ENCODE peak calls at places on chromosomes 4 and X, in eight cellular contexts. G is upper lobe of right lung, S is AG04450, L is fibroblast of lung, T is thoracic aorta, V is lung, A is endodermal cell, I is tibial nerve. R is an unnamed sample.
A peak's percentile ranks its signal among the peaks of the same experiment; 100 is the strongest.

GRCh38 chrX:85243155-85243554 is 424 bp downstream of the SATL1 start:
- DNase-seq in T (no peak), V (no peak), A (no peak), I (no peak), S (no peak), L (peak; percentile 0), G (no peak), R (no peak)

GRCh38 chrX:108511721-108512120 is 72.1 kb downstream of the COL4A5 start:
- DNase-seq in V (no peak), I (no peak), L (peak; percentile 46), T (no peak), S (no peak), G (no peak), A (no peak), R (no peak)

GRCh38 chr4:71066737-71067716 is 73.6 kb downstream of the DCK start:
- DNase-seq in S (no peak), A (no peak), L (no peak), V (no peak), T (no peak), I (no peak), G (no peak), R (no peak)

GRCh38 chrX:625137-625691 is 5.4 kb upstream of the SHOX start:
- DNase-seq in G (no peak), V (no peak), A (peak; percentile 28), I (no peak), L (no peak), T (no peak), S (no peak), R (no peak)

GRCh38 chr4:8211229-8211628 is 12.1 kb downstream of the SH3TC1 start:
- DNase-seq in V (no peak), L (no peak), S (no peak), G (no peak), I (no peak), A (no peak), T (no peak), R (no peak)

GRCh38 chrX:70171636-70172035 is 5.6 kb upstream of the DGAT2L6 start:
- DNase-seq in T (no peak), G (no peak), L (no peak), I (no peak), V (no peak), A (no peak), S (no peak), R (no peak)

GRCh38 chr4:21451032-21451431 is 497.5 kb downstream of the KCNIP4 start:
- DNase-seq in G (no peak), A (no peak), S (no peak), I (no peak), T (no peak), L (peak; percentile 64), V (no peak), R (peak; percentile 76)

GRCh38 chr4:76334885-76335284 is 28.4 kb downstream of the STBD1 start:
- DNase-seq in A (no peak), L (no peak), G (no peak), I (no peak), V (no peak), S (no peak), T (no peak), R (no peak)

GRCh38 chr4:830776-831482 is 5.0 kb upstream of the CPLX1 start:
- DNase-seq in S (no peak), I (no peak), L (no peak), G (peak; percentile 51), V (no peak), A (peak; percentile 38), T (no peak), R (no peak)

GRCh38 chr4:145791988-145792387 is 112.0 kb downstream of the C4orf51 start:
- DNase-seq in A (no peak), G (no peak), S (no peak), L (no peak), I (no peak), T (no peak), V (no peak), R (no peak)

GRCh38 chr4:72383439-72383838 is 185.6 kb downstream of the ADAMTS3 start:
- DNase-seq in V (no peak), T (no peak), I (no peak), G (no peak), L (peak; percentile 51), A (no peak), S (no peak), R (no peak)

GRCh38 chrX:136115124-136115908 is 32.0 kb upstream of the FHL1 start:
- DNase-seq in V (no peak), I (no peak), T (no peak), A (no peak), L (peak; percentile 35), G (no peak), S (no peak), R (no peak)

GRCh38 chr4:155722816-155723499 is 35.9 kb upstream of the GUCY1B1 start:
- DNase-seq in L (peak; percentile 91), T (no peak), A (no peak), V (no peak), S (peak; percentile 50), G (no peak), I (no peak), R (no peak)

GRCh38 chr4:81453024-81453423 is 18.7 kb downstream of the RASGEF1B start:
- DNase-seq in G (no peak), T (no peak), L (no peak), V (no peak), I (no peak), A (peak; percentile 58), S (no peak), R (no peak)

GRCh38 chr4:87219648-87220093 is 747 bp downstream of the KLHL8 start:
- DNase-seq in L (no peak), G (peak; percentile 76), A (peak; percentile 77), V (peak; percentile 42), I (no peak), S (no peak), T (no peak), R (peak; percentile 47)

GRCh38 chrX:44042731-44043130 is 69.5 kb upstream of the NDP start:
- DNase-seq in S (no peak), L (peak; percentile 31), V (no peak), I (no peak), T (no peak), A (no peak), G (no peak), R (peak; percentile 4)

GRCh38 chr4:1855334-1856070 is 454 bp downstream of the LETM1 start:
- DNase-seq in V (peak; percentile 45), T (no peak), S (no peak), A (peak; percentile 59), G (peak; percentile 73), L (no peak), I (no peak), R (peak; percentile 22)
- H3K27ac ChIP-seq in V (peak overlapping the region; percentile 91), T (peak overlapping the region; percentile 79), S (peak overlapping the region; percentile 11), A (no peak overlapping the region), G (peak overlapping the region; percentile 85), L (peak overlapping the region; percentile 62), I (peak overlapping the region; percentile 85), R (peak overlapping the region; percentile 14)

DNA sequence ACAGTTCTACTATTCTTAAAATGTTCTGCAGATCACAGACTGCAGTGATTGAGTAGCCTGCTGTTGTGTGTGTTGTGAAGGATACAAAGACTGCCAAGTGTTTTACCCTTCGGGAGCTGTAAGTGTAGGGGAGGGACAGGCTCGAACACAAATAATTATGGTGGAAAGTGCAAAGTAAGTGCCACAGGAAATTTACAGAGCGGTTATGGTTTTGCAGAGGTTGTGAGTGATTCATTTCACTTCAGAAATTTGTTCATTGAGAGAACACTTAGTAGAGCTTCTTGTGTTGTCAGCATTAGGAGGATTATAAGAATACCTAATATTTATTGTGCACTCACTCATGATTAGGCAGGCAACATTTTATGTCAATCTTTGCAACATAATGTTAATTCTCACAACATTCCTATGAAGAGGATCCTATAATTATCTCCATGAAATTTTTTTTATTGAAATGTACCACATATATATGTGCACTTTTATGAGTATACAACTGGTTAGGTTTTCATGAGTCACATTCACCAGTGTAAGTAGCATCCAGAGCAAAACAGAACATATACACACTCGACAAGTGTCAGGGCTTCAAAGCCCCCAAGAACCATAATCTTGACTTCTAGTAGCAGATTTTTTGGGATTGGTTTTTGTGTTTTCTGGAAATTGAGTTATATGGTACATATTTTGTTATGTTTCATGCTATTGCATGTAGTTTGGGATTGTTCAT is 62.2 kb downstream of the ARHGAP10 start:
- DNase-seq in A (no peak), L (no peak), G (no peak), V (no peak), T (no peak), S (no peak), I (no peak), R (no peak)
- H3K4me3 ChIP-seq in A (no peak overlapping the region), L (no peak overlapping the region), G (no peak overlapping the region), V (no peak overlapping the region), T (no peak overlapping the region), S (no peak overlapping the region), I (no peak overlapping the region), R (no peak overlapping the region)

GRCh38 chrX:115952417-115953092 is 218.0 kb upstream of the AGTR2 start:
- DNase-seq in L (no peak), V (no peak), T (no peak), I (no peak), G (no peak), A (no peak), S (no peak), R (no peak)

GRCh38 chrX:115948018-115948923 is 222.3 kb upstream of the AGTR2 start:
- DNase-seq in I (no peak), S (no peak), L (no peak), A (peak; percentile 44), T (no peak), V (no peak), G (no peak), R (no peak)

GRCh38 chrX:115946059-115946458 is 224.5 kb upstream of the AGTR2 start:
- DNase-seq in G (no peak), T (no peak), I (no peak), A (no peak), S (no peak), V (no peak), L (no peak), R (no peak)

DNA sequence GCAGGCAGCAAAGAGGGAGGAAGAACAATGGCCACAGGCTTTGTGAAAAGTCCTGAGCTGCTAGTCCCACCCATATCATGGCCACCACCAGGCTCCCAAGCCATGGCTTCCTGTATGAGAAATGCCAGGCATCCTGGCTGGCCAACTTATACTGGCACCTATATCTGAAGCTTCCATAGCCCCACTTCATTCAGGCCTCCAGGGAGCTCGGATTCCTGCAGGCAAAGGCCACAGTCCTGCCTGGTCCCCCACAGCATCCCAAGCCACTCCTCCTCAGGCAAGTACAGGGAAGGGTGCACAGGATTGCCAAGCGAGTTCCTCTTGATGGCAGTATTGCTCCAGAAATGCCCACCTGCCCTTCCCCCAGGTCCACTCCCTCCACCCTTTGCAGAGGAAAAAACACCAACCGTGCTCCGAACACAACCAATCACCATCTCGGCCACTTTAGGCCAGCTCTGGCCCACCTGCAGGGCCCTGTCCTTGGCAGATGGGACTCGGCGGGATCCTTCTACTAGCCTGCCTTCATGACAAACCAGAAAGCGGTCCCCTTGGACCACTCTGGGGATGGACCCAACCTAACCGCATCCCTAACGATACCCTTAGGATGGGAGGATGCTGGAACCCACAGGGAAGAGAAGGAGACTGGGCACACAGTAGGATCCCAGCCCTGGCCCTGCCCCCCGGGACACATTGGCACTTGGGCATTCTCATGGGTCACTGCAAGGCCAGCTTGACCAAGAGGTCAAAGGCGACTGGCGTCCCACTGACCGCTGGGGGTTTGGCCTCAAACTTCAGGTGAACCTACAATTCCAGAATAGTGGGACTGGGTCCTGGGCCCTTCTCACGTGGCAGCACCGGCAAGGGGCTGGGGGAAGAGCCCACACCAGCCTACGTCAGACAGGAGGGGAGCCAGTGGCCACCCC is 220.4 kb upstream of the AGTR2 start:
- DNase-seq in T (no peak), A (peak; percentile 86), G (no peak), L (no peak), I (no peak), V (peak; percentile 50), S (no peak), R (no peak)
- H3K27ac ChIP-seq in T (no peak overlapping the region), A (no peak overlapping the region), G (no peak overlapping the region), L (no peak overlapping the region), I (no peak overlapping the region), V (no peak overlapping the region), S (no peak overlapping the region), R (no peak overlapping the region)

GRCh38 chr4:15656038-15656470 is 897 bp upstream of the FBXL5 start:
- DNase-seq in T (no peak), S (no peak), L (no peak), A (no peak), I (no peak), V (no peak), G (no peak), R (no peak)
- H3K4me3 ChIP-seq in T (peak overlapping the region; percentile 70), S (peak overlapping the region; percentile 61), L (no peak overlapping the region), A (peak overlapping the region; percentile 56), I (peak overlapping the region; percentile 83), V (no peak overlapping the region), G (peak overlapping the region; percentile 68), R (peak overlapping the region; percentile 98)